ENCODE peak calls at places on chromosomes 13 and 19, in ten cellular contexts. V is stimulated activated naive CD4-positive, alpha-beta T cell; M is heart right ventricle; U is aorta; Y is NB4; I is activated CD8-positive, alpha-beta T cell treated with anti-CD3 and anti-CD28 coated beads, Interleukin-2, amount 10 ng/mL, durations not matched to agents 7 days and 5 days; A is AML-193; J is HS-5; H is HCEC 1CT; E is amniotic epithelial cell. Q is an unnamed sample.

GRCh38 chr13:77535448-77535847 is at the start of gene SCEL:
- DNase-seq in Y (no peak), E (no peak), H (no peak), M (no peak), I (no peak), J (no peak), A (no peak), U (no peak), V (no peak), Q (no peak)

GRCh38 chr19:58581227-58582141 is 8.3 kb upstream of the MZF1 start:
- DNase-seq in I (peak; percentile 95), A (no peak), Y (peak; percentile 85), M (peak; percentile 89), V (no peak), E (peak; percentile 88), U (peak; percentile 93), J (no peak), H (peak; percentile 89), Q (peak; percentile 89)

GRCh38 chr19:48474084-48474592 is 5.0 kb downstream of the CYTH2 start:
- DNase-seq in E (no peak), I (no peak), A (no peak), U (no peak), Y (no peak), J (no peak), H (no peak), V (no peak), M (no peak), Q (no peak)

GRCh38 chr19:3370728-3371591 is 4.6 kb downstream of the NFIC start:
- DNase-seq in J (no peak), I (no peak), H (no peak), M (no peak), V (no peak), Y (no peak), U (no peak), E (no peak), A (no peak), Q (no peak)

GRCh38 chr13:110024646-110024980 is 238.2 kb upstream of the IRS2 start:
- DNase-seq in H (no peak), M (no peak), I (no peak), V (no peak), A (no peak), E (no peak), U (no peak), J (no peak), Y (no peak), Q (no peak)

GRCh38 chr19:7898967-7899366 is 4.7 kb upstream of the MAP2K7 start:
- DNase-seq in H (no peak), U (no peak), E (no peak), V (no peak), M (no peak), A (no peak), J (no peak), I (no peak), Y (no peak), Q (no peak)

GRCh38 chr13:81726037-81726726 is 1385.3 kb upstream of the SPRY2 start:
- DNase-seq in J (no peak), Y (no peak), H (no peak), A (no peak), V (no peak), I (no peak), U (no peak), E (no peak), M (no peak), Q (no peak)

GRCh38 chr19:33546656-33547055 is 25.1 kb upstream of the PEPD start:
- DNase-seq in U (no peak), I (no peak), Y (no peak), H (no peak), J (no peak), E (no peak), M (no peak), V (no peak), A (no peak), Q (no peak)

GRCh38 chr19:45591004-45591637 is 6.5 kb upstream of the OPA3 start:
- DNase-seq in V (no peak), M (no peak), H (no peak), E (peak; percentile 34), I (peak; percentile 60), Y (peak; percentile 66), U (no peak), A (no peak), J (no peak), Q (no peak)

GRCh38 chr19:1457031-1457739 is 7.3 kb downstream of the APC2 start:
- DNase-seq in U (no peak), H (no peak), V (no peak), I (no peak), J (no peak), M (peak; percentile 10), E (no peak), A (no peak), Y (no peak), Q (no peak)

GRCh38 chr19:51702103-51702753 is 9.1 kb downstream of the SPACA6 start:
- DNase-seq in V (peak; percentile 51), H (no peak), J (no peak), M (peak; percentile 82), E (peak; percentile 77), I (peak; percentile 41), Y (no peak), A (no peak), U (peak; percentile 84), Q (peak; percentile 32)

GRCh38 chr19:11138659-11139526 is 16.7 kb downstream of the SPC24 start:
- DNase-seq in U (peak; percentile 90), Y (peak; percentile 81), M (peak; percentile 86), V (no peak), A (peak; percentile 48), H (peak; percentile 87), E (peak; percentile 83), I (no peak), J (peak; percentile 75), Q (peak; percentile 93)

GRCh38 chr19:21677696-21678418 is 89.5 kb downstream of the ZNF100 start:
- DNase-seq in J (no peak), U (no peak), E (no peak), H (no peak), M (peak; percentile 44), V (no peak), Y (no peak), I (no peak), A (no peak), Q (no peak)

GRCh38 chr13:66322193-66322592 is 907.9 kb downstream of the PCDH9 start:
- DNase-seq in M (no peak), V (no peak), Y (no peak), H (no peak), A (no peak), I (no peak), U (no peak), E (no peak), J (no peak), Q (no peak)

GRCh38 chr13:42153371-42153770 is 104.9 kb downstream of the DGKH start:
- DNase-seq in Y (no peak), E (no peak), I (no peak), J (no peak), H (no peak), V (no peak), U (no peak), A (no peak), M (no peak), Q (no peak)

GRCh38 chr13:26222523-26223046 is 471 bp upstream of the RNF6 start:
- DNase-seq in I (no peak), V (no peak), H (no peak), M (peak; percentile 15), Y (no peak), U (no peak), E (no peak), J (no peak), A (peak; percentile 77), Q (no peak)

GRCh38 chr13:110410906-110411305 is 103.8 kb downstream of the COL4A2 start:
- DNase-seq in V (no peak), H (no peak), J (no peak), E (no peak), Y (no peak), A (no peak), M (no peak), U (no peak), I (no peak), Q (no peak)

GRCh38 chr13:39515231-39515630 is 87.8 kb downstream of the LHFPL6 start:
- DNase-seq in I (no peak), H (no peak), J (no peak), Y (no peak), A (no peak), V (no peak), M (no peak), E (no peak), U (no peak), Q (no peak)

GRCh38 chr19:43662487-43662886 is 7.5 kb downstream of the PLAUR start:
- DNase-seq in Y (no peak), A (peak; percentile 13), H (no peak), I (no peak), J (no peak), U (no peak), M (no peak), V (no peak), E (peak; percentile 17), Q (no peak)

GRCh38 chr13:111604087-111604486 is 283.6 kb downstream of the TEX29 start:
- DNase-seq in Y (no peak), J (no peak), I (no peak), M (no peak), V (no peak), H (no peak), U (no peak), A (no peak), E (no peak), Q (no peak)

GRCh38 chr19:13842294-13843103 is 34.4 kb upstream of the NANOS3 start:
- DNase-seq in M (peak; percentile 91), Y (peak; percentile 77), J (no peak), I (peak; percentile 80), H (peak; percentile 73), V (peak; percentile 52), E (peak; percentile 51), U (peak; percentile 92), A (peak; percentile 44), Q (peak; percentile 73)

GRCh38 chr19:17611462-17612244 is 56.2 kb downstream of the COLGALT1 start:
- DNase-seq in V (no peak), A (no peak), M (no peak), U (no peak), I (no peak), Y (no peak), J (no peak), E (no peak), H (no peak), Q (no peak)

GRCh38 chr19:13430790-13431582 is 75.3 kb downstream of the CACNA1A start:
- DNase-seq in E (peak; percentile 5), H (peak; percentile 47), J (no peak), M (peak; percentile 35), I (peak; percentile 64), U (peak; percentile 59), V (no peak), Y (peak; percentile 46), A (peak; percentile 13), Q (peak; percentile 37)

GRCh38 chr13:75186384-75186783 is 295.6 kb downstream of the TBC1D4 start:
- DNase-seq in U (no peak), V (no peak), A (no peak), Y (no peak), J (no peak), M (no peak), E (no peak), I (no peak), H (no peak), Q (no peak)

GRCh38 chr19:30144242-30144758 is 202.3 kb downstream of the URI1 start:
- DNase-seq in E (no peak), H (no peak), U (no peak), J (no peak), A (no peak), I (no peak), Y (no peak), V (no peak), M (no peak), Q (no peak)